ENCODE peak calls at places on chromosome 5, in nine cellular contexts. R, U, L, S, H, Z, P, O and Q are unnamed samples.

GRCh38 chr5:646396-647201 is 34.5 kb downstream of the CEP72 start:
- DNase-seq in R (no peak), U (no peak), L (no peak), S (no peak), H (peak; percentile 70), Z (no peak), P (no peak), O (no peak), Q (no peak)

GRCh38 chr5:157327771-157328170 is 61.8 kb downstream of the CYFIP2 start:
- DNase-seq in R (no peak), U (no peak), L (no peak), S (no peak), H (no peak), Z (no peak), P (no peak), O (no peak), Q (no peak)

GRCh38 chr5:10645146-10645545 is 81.3 kb downstream of the ANKRD33B start:
- DNase-seq in R (no peak), U (no peak), L (no peak), S (no peak), H (no peak), Z (no peak), P (no peak), O (no peak), Q (no peak)

GRCh38 chr5:177403194-177403825 is 2.8 kb upstream of the PFN3 start:
- DNase-seq in R (no peak), U (peak; percentile 29), L (no peak), S (no peak), H (no peak), Z (no peak), P (peak; percentile 59), O (no peak), Q (no peak)

GRCh38 chr5:14399054-14399657 is 182.4 kb upstream of the OTULINL start:
- DNase-seq in R (peak; percentile 44), U (no peak), L (no peak), S (no peak), H (no peak), Z (no peak), P (peak; percentile 48), O (peak; percentile 24), Q (peak; percentile 46)

GRCh38 chr5:168359820-168360460 is 68.5 kb downstream of the WWC1 start:
- DNase-seq in R (no peak), U (no peak), L (no peak), S (no peak), H (peak; percentile 49), Z (no peak), P (no peak), O (no peak), Q (no peak)

GRCh38 chr5:176153741-176154140 is 84.5 kb upstream of the SIMC1 start:
- DNase-seq in R (no peak), U (no peak), L (no peak), S (no peak), H (no peak), Z (no peak), P (no peak), O (no peak), Q (no peak)

GRCh38 chr5:116564322-116564721 is 10.3 kb downstream of the SEMA6A start:
- DNase-seq in R (no peak), U (no peak), L (no peak), S (no peak), H (no peak), Z (no peak), P (no peak), O (no peak), Q (no peak)

GRCh38 chr5:154740483-154740882 is 14.7 kb upstream of the LARP1 start:
- DNase-seq in R (no peak), U (no peak), L (no peak), S (peak; percentile 88), H (peak; percentile 67), Z (no peak), P (no peak), O (no peak), Q (no peak)

GRCh38 chr5:75545131-75545530 is 33.4 kb downstream of the POLK start:
- DNase-seq in R (no peak), U (no peak), L (no peak), S (no peak), H (no peak), Z (no peak), P (no peak), O (no peak), Q (no peak)

GRCh38 chr5:171893290-171893890 is 107.8 kb downstream of the SMIM23 start:
- DNase-seq in R (no peak), U (no peak), L (no peak), S (no peak), H (no peak), Z (no peak), P (no peak), O (no peak), Q (no peak)

GRCh38 chr5:126503602-126504104 is 80.4 kb downstream of the GRAMD2B start:
- DNase-seq in R (no peak), U (no peak), L (no peak), S (no peak), H (no peak), Z (no peak), P (no peak), O (no peak), Q (no peak)

GRCh38 chr5:77960863-77961396 is 184.8 kb upstream of the TBCA start:
- DNase-seq in R (no peak), U (no peak), L (no peak), S (no peak), H (no peak), Z (no peak), P (no peak), O (no peak), Q (no peak)

GRCh38 chr5:52024363-52024762 is 641.1 kb downstream of the ISL1 start:
- DNase-seq in R (no peak), U (no peak), L (no peak), S (no peak), H (no peak), Z (no peak), P (no peak), O (no peak), Q (no peak)

GRCh38 chr5:95810305-95811125 is 12.0 kb downstream of the GLRX start:
- DNase-seq in R (no peak), U (no peak), L (no peak), S (no peak), H (no peak), Z (no peak), P (no peak), O (no peak), Q (no peak)

GRCh38 chr5:131265318-131265803 is 1.5 kb downstream of the CDC42SE2 start:
- DNase-seq in R (no peak), U (no peak), L (no peak), S (no peak), H (no peak), Z (no peak), P (peak; percentile 76), O (no peak), Q (no peak)